ENCODE peak calls at places on chromosomes 11 and 22, in four cellular contexts. D is bronchial epithelial cell, H is GM10248, X is stomach. O is an unnamed sample.

GRCh38 chr11:61529537-61530225 is 21.1 kb downstream of the LRRC10B start:
- DNase-seq in X (no peak), H (no peak), D (no peak), O (no peak)

GRCh38 chr11:90208857-90209256 is 14.0 kb downstream of the CHORDC1 start:
- DNase-seq in D (no peak), H (no peak), X (no peak), O (no peak)

GRCh38 chr22:44412136-44412731 is 85.8 kb downstream of the RTL6 start:
- DNase-seq in X (no peak), D (no peak), H (no peak), O (no peak)

GRCh38 chr11:86916330-86916729 is 38.9 kb downstream of the FZD4 start:
- DNase-seq in H (no peak), D (peak; percentile 72), X (no peak), O (no peak)

GRCh38 chr11:22703040-22703439 is 36.6 kb downstream of the GAS2 start:
- DNase-seq in H (peak; percentile 16), X (no peak), D (peak; percentile 94), O (peak; percentile 50)

GRCh38 chr11:59600234-59600633 is 15.3 kb downstream of the OSBP start:
- DNase-seq in D (no peak), X (no peak), H (no peak), O (no peak)

GRCh38 chr22:27576815-27577564 is 224.6 kb downstream of the MN1 start:
- DNase-seq in X (no peak), H (no peak), D (peak; percentile 21), O (no peak)

GRCh38 chr11:61999141-61999975 is 31.9 kb upstream of the FTH1 start:
- DNase-seq in X (no peak), H (no peak), D (peak; percentile 69), O (no peak)

GRCh38 chr11:116072133-116072532 is 567.9 kb upstream of the CADM1 start:
- DNase-seq in H (no peak), D (no peak), X (no peak), O (no peak)

DNA sequence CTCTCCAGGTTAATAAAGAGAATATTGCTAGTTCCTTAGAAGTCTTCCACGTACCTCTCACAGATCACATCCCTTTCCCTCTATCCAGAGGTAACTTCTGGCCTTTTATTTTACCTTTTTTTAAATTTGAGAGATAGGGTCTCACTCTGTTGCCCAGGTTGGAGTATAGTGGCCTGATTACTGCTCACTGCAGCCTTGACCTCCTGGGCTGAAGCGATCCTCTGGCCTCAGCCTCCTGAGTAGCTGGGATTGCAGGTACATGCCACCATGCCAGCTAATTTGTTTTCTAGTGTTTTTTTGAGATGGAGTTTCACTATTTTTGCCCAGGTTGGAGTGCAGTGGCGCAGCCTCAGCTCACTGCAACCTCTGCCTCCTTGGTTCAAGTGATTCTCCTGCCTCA is 24.4 kb downstream of the YAP1 start:
- DNase-seq in H (no peak), X (no peak), D (no peak), O (no peak)
- TF ChIP-seq CTCF in H (no peak), X (no peak), D (no peak), O (no peak)

GRCh38 chr11:65890324-65891179 is at the start of gene CCDC85B:
- DNase-seq in D (peak; percentile 85), X (peak; percentile 99), H (peak; percentile 95), O (peak; percentile 100)
- TF ChIP-seq CTCF in D (peak; percentile 33), X (no peak), H (peak; percentile 13), O (no peak)

GRCh38 chr22:39558950-39559349 is 11.6 kb upstream of the CACNA1I start:
- DNase-seq in X (no peak), H (no peak), D (no peak), O (no peak)

GRCh38 chr22:39558254-39558727 is 12.3 kb upstream of the CACNA1I start:
- DNase-seq in D (no peak), H (no peak), X (no peak), O (no peak)

GRCh38 chr22:39556970-39557811 is 13.4 kb upstream of the CACNA1I start:
- DNase-seq in X (no peak), H (no peak), D (no peak), O (peak; percentile 49)

GRCh38 chr22:39560127-39560526 is 10.4 kb upstream of the CACNA1I start:
- DNase-seq in X (no peak), H (no peak), D (no peak), O (no peak)

GRCh38 chr22:39559456-39560105 is 11.0 kb upstream of the CACNA1I start:
- DNase-seq in D (no peak), H (peak; percentile 51), X (no peak), O (peak; percentile 30)
- TF ChIP-seq CTCF in D (peak; percentile 59), H (peak; percentile 57), X (no peak), O (peak; percentile 57)

DNA sequence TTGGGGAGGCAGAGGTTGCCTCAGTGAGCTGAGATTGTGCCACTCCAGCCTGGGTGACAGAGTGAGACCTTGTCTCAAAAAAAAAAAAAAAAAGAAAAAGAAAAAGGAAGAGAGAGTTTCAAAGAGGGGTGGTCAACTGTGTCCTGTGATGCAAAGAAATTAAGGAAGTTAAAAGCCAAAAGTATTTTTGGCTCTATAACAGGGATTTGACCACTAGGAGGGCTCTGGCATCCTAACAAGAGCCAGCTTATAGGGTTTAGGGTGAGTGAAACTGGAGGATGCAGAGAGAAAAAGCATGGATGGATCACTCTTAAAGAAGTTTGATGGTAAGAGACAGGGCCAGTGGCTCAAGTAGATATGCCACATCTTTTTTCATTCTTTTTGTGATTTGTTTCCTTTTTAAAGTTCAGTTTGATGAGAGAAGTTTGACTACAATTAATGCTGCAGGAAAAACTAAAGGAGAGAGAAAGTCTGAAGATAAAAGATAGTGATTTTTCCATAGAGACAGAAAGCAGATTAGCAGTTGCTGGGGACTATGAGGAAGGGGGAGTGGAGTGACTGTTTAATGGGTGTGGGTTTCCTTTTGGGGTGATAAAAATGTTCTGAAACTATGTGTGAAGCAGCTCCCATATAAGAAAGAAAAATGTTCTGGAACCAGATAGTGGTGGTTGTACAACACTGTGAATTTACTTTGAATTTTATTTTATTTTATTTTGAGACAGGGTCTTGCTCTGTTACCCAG is 11.1 kb upstream of the MICAL2 start:
- DNase-seq in D (no peak), H (no peak), X (no peak), O (no peak)
- TF ChIP-seq CTCF in D (no peak), H (no peak), X (no peak), O (no peak)

GRCh38 chr11:11843233-11843632 is 1.5 kb downstream of the USP47 start:
- DNase-seq in X (no peak), D (peak; percentile 97), H (peak; percentile 31), O (no peak)
- TF ChIP-seq CTCF in X (no peak), D (no peak), H (no peak), O (no peak)

GRCh38 chr22:20101638-20102037 is 14.3 kb upstream of the RANBP1 start:
- DNase-seq in H (no peak), D (no peak), X (no peak), O (no peak)

GRCh38 chr22:20106205-20106848 is 9.6 kb upstream of the RANBP1 start:
- DNase-seq in X (no peak), H (no peak), D (no peak), O (no peak)

GRCh38 chr22:20105456-20106204 is 10.3 kb upstream of the RANBP1 start:
- DNase-seq in D (no peak), H (no peak), X (no peak), O (no peak)

GRCh38 chr22:20099099-20099711 is 16.7 kb upstream of the RANBP1 start:
- DNase-seq in X (no peak), D (no peak), H (no peak), O (no peak)

GRCh38 chr22:20102203-20102780 is 13.6 kb upstream of the RANBP1 start:
- DNase-seq in H (no peak), X (no peak), D (no peak), O (no peak)
- TF ChIP-seq CTCF in H (no peak), X (no peak), D (no peak), O (peak; percentile 24)

GRCh38 chr11:88358040-88358431 is 20.5 kb upstream of the CTSC start:
- DNase-seq in D (no peak), H (no peak), X (no peak), O (no peak)
- TF ChIP-seq CTCF in D (no peak), H (no peak), X (no peak), O (no peak)

GRCh38 chr11:44728491-44728910 is 1.7 kb downstream of the TSPAN18 start:
- DNase-seq in X (no peak), H (no peak), D (no peak), O (no peak)

GRCh38 chr11:44727114-44727372 is 281 bp downstream of the TSPAN18 start:
- DNase-seq in X (no peak), H (no peak), D (no peak), O (no peak)

GRCh38 chr11:44727373-44728084 is 767 bp downstream of the TSPAN18 start:
- DNase-seq in X (peak; percentile 77), H (peak; percentile 90), D (peak; percentile 35), O (peak; percentile 77)

GRCh38 chr11:44729065-44729464 is 2.3 kb downstream of the TSPAN18 start:
- DNase-seq in X (no peak), D (no peak), H (no peak), O (no peak)

DNA sequence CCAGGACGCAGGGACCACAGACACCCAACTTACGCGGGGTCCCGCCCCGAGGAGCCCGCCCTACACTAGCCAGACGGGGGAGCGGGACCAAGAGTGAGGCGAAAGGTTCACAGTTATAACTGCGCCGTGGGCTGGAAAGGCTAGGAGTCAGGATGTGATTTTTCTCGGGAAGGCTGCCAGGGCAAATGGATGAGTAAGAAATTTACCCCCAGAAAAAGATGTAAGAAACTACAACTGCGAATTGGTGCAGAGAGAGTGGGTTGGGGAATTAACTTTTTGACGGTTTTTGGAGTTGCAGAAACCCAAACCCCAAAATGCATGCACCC is 1.3 kb downstream of the TSPAN18 start:
- DNase-seq in D (no peak), X (no peak), H (no peak), O (no peak)
- TF ChIP-seq CTCF in D (no peak), X (no peak), H (no peak), O (peak; percentile 59)